ENCODE peak calls at places on chromosomes 1 and 21, in six cellular contexts. C, H, F, E, R and V are unnamed samples.

GRCh38 chr1:149926296-149926695 is 1.3 kb downstream of the SF3B4 start:
- DNase-seq in H (no peak), R (no peak), C (no peak), E (no peak), F (no peak), V (no peak)

GRCh38 chr21:36773111-36773510 is 74.2 kb downstream of the SIM2 start:
- DNase-seq in H (peak), E (peak), R (peak), F (no peak), C (no peak), V (peak)

GRCh38 chr1:206590025-206590834 is 22.0 kb downstream of the EIF2D start:
- DNase-seq in E (peak), C (no peak), R (peak), H (no peak), F (peak), V (no peak)

GRCh38 chr1:29393451-29393826 is 157.1 kb downstream of the PTPRU start:
- DNase-seq in R (no peak), C (no peak), H (no peak), F (no peak), E (no peak), V (no peak)

GRCh38 chr1:197099444-197099843 is 32.4 kb upstream of the F13B start:
- DNase-seq in R (no peak), E (no peak), C (no peak), F (no peak), H (no peak), V (no peak)

GRCh38 chr1:224506141-224506814 is 71.7 kb upstream of the WDR26 start:
- DNase-seq in E (peak), C (no peak), F (no peak), H (peak), R (peak), V (no peak)

GRCh38 chr1:115076384-115076906 is 12.9 kb downstream of the TSPAN2 start:
- DNase-seq in F (no peak), R (peak), C (no peak), E (no peak), H (no peak), V (no peak)

GRCh38 chr1:201570158-201570885 is 31.4 kb downstream of the NAV1 start:
- DNase-seq in H (no peak), R (no peak), E (no peak), F (no peak), C (no peak), V (no peak)

GRCh38 chr1:29508458-29509107 is 272.3 kb downstream of the PTPRU start:
- DNase-seq in H (no peak), E (no peak), C (no peak), F (no peak), R (no peak), V (no peak)

GRCh38 chr21:16007933-16008332 is 278.2 kb downstream of the USP25 start:
- DNase-seq in H (no peak), F (no peak), R (no peak), E (peak), C (no peak), V (no peak)

GRCh38 chr1:84632142-84632541 is 57.9 kb upstream of the CTBS start:
- DNase-seq in C (no peak), F (no peak), H (no peak), R (no peak), E (no peak), V (no peak)

GRCh38 chr21:27721675-27722074 is 754.8 kb upstream of the ADAMTS5 start:
- DNase-seq in F (no peak), H (no peak), R (no peak), C (no peak), E (no peak), V (no peak)

GRCh38 chr1:154757149-154757548 is 112.9 kb downstream of the KCNN3 start:
- DNase-seq in R (no peak), E (no peak), H (no peak), F (no peak), C (no peak), V (no peak)

GRCh38 chr21:18369115-18369514 is 34.5 kb downstream of the TMPRSS15 start:
- DNase-seq in E (no peak), C (no peak), F (peak), H (peak), R (no peak), V (no peak)

GRCh38 chr1:24980836-24981631 is 51.0 kb upstream of the RUNX3 start:
- DNase-seq in C (no peak), R (no peak), H (no peak), F (no peak), E (no peak), V (no peak)

GRCh38 chr1:230587056-230587455 is 55.2 kb upstream of the COG2 start:
- DNase-seq in F (no peak), H (no peak), C (no peak), E (no peak), R (no peak), V (no peak)

GRCh38 chr1:68433386-68433785 is 16.4 kb downstream of the RPE65 start:
- DNase-seq in E (no peak), H (no peak), C (no peak), R (no peak), F (no peak), V (no peak)

GRCh38 chr1:247865416-247865815 is 8.4 kb downstream of the TRIM58 start:
- DNase-seq in E (no peak), F (no peak), R (no peak), H (no peak), C (no peak), V (no peak)

GRCh38 chr1:219660666-219661463 is 48.0 kb upstream of the ZC3H11B start:
- DNase-seq in H (no peak), C (peak), E (peak), F (peak), R (peak), V (peak)

GRCh38 chr1:75719810-75720209 is 4.7 kb upstream of the ACADM start:
- DNase-seq in F (peak), E (no peak), C (no peak), R (no peak), H (no peak), V (no peak)

GRCh38 chr1:181036107-181036843 is 2.5 kb downstream of the MR1 start:
- DNase-seq in F (no peak), C (no peak), E (no peak), R (no peak), H (no peak), V (no peak)

GRCh38 chr1:11908139-11909021 is 17.8 kb downstream of the KIAA2013 start:
- DNase-seq in C (peak), R (peak), F (peak), E (peak), H (peak), V (peak)

GRCh38 chr1:218772575-218772974 is 401.1 kb upstream of the LYPLAL1 start:
- DNase-seq in F (no peak), H (no peak), E (peak), R (peak), C (no peak), V (no peak)

GRCh38 chr1:160708118-160708517 is 3.5 kb downstream of the CD48 start:
- DNase-seq in F (no peak), H (no peak), E (no peak), C (no peak), R (no peak), V (no peak)

GRCh38 chr1:43048601-43049011 is 89.9 kb upstream of the SLC2A1 start:
- DNase-seq in C (no peak), F (no peak), H (no peak), R (no peak), E (no peak), V (no peak)

GRCh38 chr1:11654571-11655262 is at the start of gene FBXO44:
- DNase-seq in F (peak), H (no peak), E (peak), R (peak), C (no peak), V (peak)

GRCh38 chr1:210754931-210755670 is 378.8 kb downstream of the KCNH1 start:
- DNase-seq in C (peak), F (no peak), R (no peak), H (peak), E (no peak), V (no peak)

GRCh38 chr21:37119421-37120218 is 46.6 kb downstream of the TTC3 start:
- DNase-seq in C (no peak), E (no peak), R (no peak), H (no peak), F (peak), V (no peak)

GRCh38 chr1:156725683-156726280 is 2.5 kb upstream of the METTL25B start:
- DNase-seq in C (peak), F (peak), E (peak), H (peak), R (peak), V (peak)

GRCh38 chr1:236942431-236942830 is 61.8 kb downstream of the MT1HL1 start:
- DNase-seq in E (no peak), H (no peak), C (no peak), R (no peak), F (no peak), V (no peak)

GRCh38 chr1:205225901-205226765 is 1.6 kb upstream of the TMCC2 start:
- DNase-seq in E (peak), C (no peak), F (no peak), R (peak), H (no peak), V (no peak)

GRCh38 chr1:202037706-202038296 is 27.4 kb downstream of the ELF3 start:
- DNase-seq in E (peak), R (peak), F (no peak), C (no peak), H (no peak), V (no peak)